ENCODE peak calls at places on chromosomes 16 and 17, in six cellular contexts. Q is SK-N-SH, M is H1, N is K562, J is HepG2, D is GM12878. P is an unnamed sample.

GRCh38 chr17:78342438-78343098 is 17.3 kb downstream of the SOCS3 start:
- DNase-seq in Q (peak; percentile 51), M (no peak), N (no peak), J (no peak), D (no peak), P (peak; percentile 67)

GRCh38 chr17:27158390-27158789 is 135.5 kb upstream of the WSB1 start:
- DNase-seq in Q (no peak), M (no peak), N (no peak), J (no peak), D (no peak), P (no peak)

GRCh38 chr17:40791808-40792436 is 7.8 kb downstream of the KRT28 start:
- DNase-seq in Q (peak; percentile 15), M (no peak), N (peak; percentile 14), J (peak; percentile 45), D (no peak), P (no peak)

GRCh38 chr17:1640329-1641064 is 5.0 kb downstream of the SCARF1 start:
- DNase-seq in Q (peak; percentile 28), M (no peak), N (no peak), J (no peak), D (no peak), P (no peak)

GRCh38 chr17:29143894-29144293 is 36.3 kb downstream of the MYO18A start:
- DNase-seq in Q (peak; percentile 62), M (no peak), N (no peak), J (peak; percentile 69), D (no peak), P (no peak)

GRCh38 chr17:75856062-75856681 is 1.0 kb upstream of the WBP2 start:
- DNase-seq in Q (no peak), M (no peak), N (no peak), J (peak; percentile 64), D (no peak), P (no peak)

GRCh38 chr17:80625627-80626026 is 81.0 kb downstream of the RPTOR start:
- DNase-seq in Q (no peak), M (no peak), N (no peak), J (no peak), D (no peak), P (no peak)

GRCh38 chr17:35214192-35214591 is 20.0 kb upstream of the SLC35G3 start:
- DNase-seq in Q (no peak), M (no peak), N (no peak), J (no peak), D (no peak), P (no peak)

GRCh38 chr17:80738987-80739730 is 194.5 kb downstream of the RPTOR start:
- DNase-seq in Q (no peak), M (no peak), N (no peak), J (no peak), D (no peak), P (peak; percentile 9)

GRCh38 chr16:87533061-87533460 is 40.2 kb upstream of the ZCCHC14 start:
- DNase-seq in Q (no peak), M (no peak), N (no peak), J (no peak), D (no peak), P (no peak)

GRCh38 chr17:41324180-41325075 is 8.9 kb upstream of the KRTAP17-1 start:
- DNase-seq in Q (no peak), M (peak; percentile 10), N (no peak), J (peak; percentile 18), D (no peak), P (no peak)

GRCh38 chr17:48456584-48456983 is 26.6 kb upstream of the SKAP1 start:
- DNase-seq in Q (no peak), M (no peak), N (peak; percentile 32), J (no peak), D (no peak), P (no peak)

GRCh38 chr16:1070084-1070987 is 2.2 kb upstream of the SSTR5 start:
- DNase-seq in Q (no peak), M (no peak), N (no peak), J (no peak), D (no peak), P (no peak)

GRCh38 chr17:48011405-48012150 is 26.0 kb downstream of the COPZ2 start:
- DNase-seq in Q (peak; percentile 59), M (no peak), N (peak; percentile 58), J (peak; percentile 38), D (no peak), P (peak; percentile 65)

GRCh38 chr17:80969674-80970043 is 22.0 kb upstream of the CHMP6 start:
- DNase-seq in Q (no peak), M (no peak), N (no peak), J (no peak), D (no peak), P (no peak)

GRCh38 chr16:84356591-84357116 is 11.7 kb upstream of the ATP2C2 start:
- DNase-seq in Q (no peak), M (no peak), N (no peak), J (peak; percentile 68), D (no peak), P (no peak)

GRCh38 chr16:66928702-66929388 is 3.5 kb upstream of the RRAD start:
- DNase-seq in Q (peak; percentile 59), M (peak; percentile 34), N (peak; percentile 65), J (peak; percentile 39), D (no peak), P (no peak)

GRCh38 chr17:39872700-39873099 is 4.7 kb downstream of the ZPBP2 start:
- DNase-seq in Q (no peak), M (no peak), N (no peak), J (peak; percentile 20), D (no peak), P (no peak)

GRCh38 chr17:30831257-30831656 is 509 bp upstream of the ATAD5 start:
- DNase-seq in Q (peak; percentile 30), M (no peak), N (peak; percentile 22), J (no peak), D (no peak), P (no peak)
- TF ChIP-seq POLR2AphosphoS5 in Q (no peak), M (no peak), N (no peak), J (no peak), D (no peak), P (no peak)

GRCh38 chr16:4142268-4142667 is 26.0 kb upstream of the ADCY9 start:
- DNase-seq in Q (no peak), M (no peak), N (no peak), J (no peak), D (peak; percentile 42), P (no peak)
- TF ChIP-seq GABPA in Q (no peak), M (no peak), N (no peak), J (no peak), D (no peak), P (no peak)

DNA sequence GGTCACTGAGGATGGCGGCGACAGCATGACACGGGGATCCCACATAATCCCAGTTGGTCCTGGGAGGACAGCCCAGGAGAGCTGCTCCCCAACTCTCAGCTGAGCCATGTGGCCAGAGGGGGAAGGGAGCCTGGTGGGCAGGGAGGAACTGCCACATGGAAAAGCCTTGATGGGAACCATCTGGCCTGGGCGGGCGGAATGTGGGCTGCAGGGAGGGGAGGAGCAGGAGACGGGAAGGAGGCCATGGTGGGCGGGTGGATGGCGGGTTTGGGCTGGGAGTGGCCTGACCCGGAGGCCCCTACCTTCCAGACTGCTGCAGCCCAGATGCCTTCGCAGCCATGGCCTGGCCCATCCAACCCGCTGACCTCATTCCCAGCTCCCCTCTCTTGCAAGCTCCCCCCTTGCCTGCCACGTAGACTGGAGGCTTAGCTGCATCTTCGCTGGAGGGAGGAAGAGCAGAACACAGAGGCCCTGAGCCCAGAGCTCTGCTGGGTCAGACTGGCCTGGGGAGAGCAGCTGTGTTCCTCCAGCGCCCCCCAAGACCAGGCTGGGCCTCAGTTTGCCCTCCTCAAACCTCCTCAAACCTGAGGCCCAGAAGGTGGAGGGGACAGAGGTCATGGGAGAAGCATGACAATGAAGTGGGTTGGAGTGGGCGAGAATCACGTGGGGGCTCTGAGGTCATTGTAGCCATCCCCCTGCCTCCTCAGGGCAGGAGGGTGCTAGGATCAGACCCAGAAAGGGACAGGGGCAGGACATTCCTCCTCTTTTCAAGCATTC is 8.2 kb upstream of the COL1A1 start:
- DNase-seq in Q (peak; percentile 96), M (no peak), N (peak; percentile 78), J (no peak), D (no peak), P (no peak)
- TF ChIP-seq POLR2AphosphoS5 in Q (peak; percentile 94), M (no peak), N (no peak), J (no peak), D (no peak), P (no peak)

GRCh38 chr17:74649909-74650308 is 26.4 kb upstream of the CD300E start:
- DNase-seq in Q (peak; percentile 53), M (no peak), N (no peak), J (no peak), D (no peak), P (no peak)

GRCh38 chr17:74658620-74659019 is 35.1 kb upstream of the CD300E start:
- DNase-seq in Q (no peak), M (no peak), N (no peak), J (no peak), D (no peak), P (no peak)

GRCh38 chr17:74659898-74660297 is 36.4 kb upstream of the CD300E start:
- DNase-seq in Q (no peak), M (no peak), N (no peak), J (no peak), D (no peak), P (peak; percentile 20)

GRCh38 chr17:74652020-74652419 is 28.5 kb upstream of the CD300E start:
- DNase-seq in Q (peak; percentile 58), M (no peak), N (no peak), J (no peak), D (no peak), P (no peak)

GRCh38 chr17:74654742-74655141 is 31.2 kb upstream of the CD300E start:
- DNase-seq in Q (peak; percentile 47), M (no peak), N (no peak), J (no peak), D (no peak), P (no peak)
- TF ChIP-seq GABPA in Q (no peak), M (no peak), N (no peak), J (no peak), D (no peak), P (no peak)

GRCh38 chr16:29811896-29812665 is at the start of gene PRRT2:
- DNase-seq in Q (peak; percentile 86), M (no peak), N (peak; percentile 62), J (no peak), D (no peak), P (no peak)
- TF ChIP-seq POLR2AphosphoS5 in Q (no peak), M (no peak), N (no peak), J (no peak), D (no peak), P (no peak)

DNA sequence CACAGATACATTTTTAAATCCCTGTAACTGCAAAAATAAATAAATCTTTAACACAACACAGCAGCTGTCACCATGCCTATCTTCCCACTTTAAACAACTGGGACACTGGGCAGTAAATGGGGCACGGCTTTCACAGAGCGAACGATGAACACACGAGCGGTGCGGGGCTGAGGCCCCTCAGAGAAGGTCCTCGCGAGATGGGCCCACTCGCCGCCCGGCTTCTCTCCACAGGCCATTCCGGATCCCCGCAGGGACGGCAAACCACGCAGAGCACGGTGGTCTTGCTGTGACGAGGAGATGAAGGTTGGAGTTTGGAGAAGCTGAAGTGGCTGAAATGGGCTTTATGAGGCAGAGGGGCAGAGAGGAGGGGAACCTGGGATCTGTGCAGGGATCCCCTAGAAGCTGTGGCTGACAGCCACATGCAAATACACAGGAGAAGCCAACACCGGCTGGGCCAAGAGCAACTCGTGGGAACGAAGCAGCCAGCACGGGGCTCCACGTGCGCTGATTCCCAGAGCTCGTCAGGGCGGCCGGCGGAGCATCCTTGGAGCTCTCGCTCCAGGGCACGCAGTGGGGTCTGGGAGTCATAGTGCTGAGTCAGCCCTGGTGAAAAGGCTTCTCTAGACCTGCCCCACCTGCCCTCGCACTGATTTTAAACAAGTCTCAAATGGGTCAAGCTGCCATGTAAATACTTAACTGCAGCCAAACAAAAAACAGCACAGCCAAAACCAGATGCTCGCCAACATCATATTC is 31.7 kb downstream of the CCDC57 start:
- DNase-seq in Q (no peak), M (no peak), N (no peak), J (no peak), D (no peak), P (no peak)
- TF ChIP-seq GABPA in Q (no peak), M (no peak), N (no peak), J (no peak), D (no peak), P (no peak)

GRCh38 chr17:77315551-77316190 is 174.9 kb downstream of the SEC14L1 start:
- DNase-seq in Q (peak; percentile 87), M (no peak), N (no peak), J (no peak), D (no peak), P (no peak)
- TF ChIP-seq POLR2AphosphoS5 in Q (peak; percentile 47), M (no peak), N (no peak), J (no peak), D (no peak), P (no peak)